ENCODE peak calls at places on chromosome 14, in seven cellular contexts. R, H, C, S, E, J and Z are unnamed samples.
A peak's percentile ranks its signal among the peaks of the same experiment; 100 is the strongest.

GRCh38 chr14:24372701-24373416 is 4.9 kb downstream of the NFATC4 start:
- DNase-seq in C (no peak), H (peak; percentile 88), J (no peak), R (no peak), S (no peak), E (peak; percentile 34), Z (no peak)

GRCh38 chr14:39266589-39266870 is 32.8 kb downstream of the MIA2 start:
- DNase-seq in E (no peak), C (no peak), R (no peak), H (no peak), J (no peak), S (no peak), Z (no peak)

GRCh38 chr14:102063808-102064429 is 22.9 kb downstream of the HSP90AA1 start:
- DNase-seq in H (no peak), S (peak; percentile 25), C (no peak), E (no peak), R (no peak), J (no peak), Z (no peak)

GRCh38 chr14:63474844-63475243 is 68.3 kb downstream of the PPP2R5E start:
- DNase-seq in R (no peak), C (no peak), J (no peak), H (no peak), S (no peak), E (no peak), Z (no peak)

GRCh38 chr14:49512147-49512551 is 74.0 kb downstream of the RPS29 start:
- DNase-seq in E (no peak), J (no peak), R (no peak), H (no peak), S (no peak), C (no peak), Z (no peak)

GRCh38 chr14:50647282-50647681 is 20.8 kb downstream of the SAV1 start:
- DNase-seq in J (no peak), E (no peak), C (no peak), H (no peak), R (peak; percentile 42), S (no peak), Z (peak; percentile 49)

GRCh38 chr14:25882899-25883298 is 714.9 kb downstream of the NOVA1 start:
- DNase-seq in R (no peak), E (no peak), C (no peak), S (no peak), H (no peak), J (no peak), Z (no peak)

GRCh38 chr14:73491977-73492552 is 1.3 kb downstream of the RIOX1 start:
- DNase-seq in H (peak; percentile 74), C (no peak), R (no peak), S (no peak), E (no peak), J (no peak), Z (no peak)

GRCh38 chr14:75234173-75234855 is 44.3 kb upstream of the FOS start:
- DNase-seq in C (no peak), S (no peak), R (no peak), H (peak; percentile 82), J (no peak), E (peak; percentile 41), Z (no peak)

GRCh38 chr14:105117257-105117646 is 51.3 kb downstream of the JAG2 start:
- DNase-seq in R (no peak), S (no peak), J (no peak), E (no peak), H (no peak), C (no peak), Z (no peak)

GRCh38 chr14:103514596-103515421 is 7.8 kb downstream of the CKB start:
- DNase-seq in J (no peak), R (no peak), S (no peak), E (peak; percentile 11), C (no peak), H (peak; percentile 53), Z (no peak)

GRCh38 chr14:68692216-68692615 is 100.7 kb downstream of the ZFP36L1 start:
- DNase-seq in C (no peak), S (no peak), E (peak; percentile 34), H (no peak), J (no peak), R (no peak), Z (no peak)

GRCh38 chr14:69097974-69098373 is 54.9 kb downstream of the DCAF5 start:
- DNase-seq in C (no peak), H (no peak), J (no peak), R (no peak), E (no peak), S (no peak), Z (no peak)

GRCh38 chr14:32085182-32085844 is 8.2 kb downstream of the ARHGAP5 start:
- DNase-seq in J (no peak), E (no peak), H (no peak), R (no peak), C (no peak), S (no peak), Z (no peak)

GRCh38 chr14:69711471-69712216 is 55.3 kb upstream of the SRSF5 start:
- DNase-seq in J (no peak), C (no peak), E (peak; percentile 35), R (no peak), S (no peak), H (peak; percentile 74), Z (no peak)

GRCh38 chr14:99035712-99036593 is 236.0 kb downstream of the BCL11B start:
- DNase-seq in R (no peak), J (no peak), S (no peak), E (peak; percentile 85), C (peak; percentile 73), H (peak; percentile 95), Z (no peak)

DNA sequence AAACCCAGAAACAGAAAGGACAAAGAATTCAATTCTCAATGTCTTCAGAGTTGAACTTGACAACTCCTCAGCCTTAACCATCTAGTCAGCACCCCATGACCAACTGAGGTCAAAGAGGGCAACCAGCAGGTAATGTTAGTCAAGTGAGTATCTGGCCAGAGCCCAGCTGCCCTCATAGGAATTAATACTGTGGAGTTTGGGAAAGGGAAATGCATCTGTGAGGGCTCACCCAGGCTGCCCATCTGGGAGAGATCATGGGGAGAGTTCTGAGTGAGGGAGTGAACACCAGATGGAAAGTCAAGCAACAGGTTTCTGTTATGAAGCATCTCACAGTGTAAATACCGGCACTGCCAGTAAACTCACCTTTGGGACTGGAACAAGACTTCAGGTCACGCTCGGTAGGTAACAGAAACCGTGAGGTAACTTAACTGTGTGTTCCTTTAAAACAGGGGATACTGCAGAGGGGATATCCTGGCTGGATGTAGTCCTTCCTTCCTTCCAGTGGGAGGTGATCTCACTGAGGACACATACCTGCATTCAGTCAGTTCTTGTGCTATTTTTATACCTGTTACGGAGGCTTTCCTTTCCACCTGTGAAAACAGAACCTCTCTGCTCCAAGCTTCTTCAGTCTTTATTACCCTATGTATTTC is 94.4 kb downstream of the DAD1 start:
- DNase-seq in E (no peak), J (no peak), C (no peak), S (no peak), H (no peak), R (no peak), Z (no peak)
- TF ChIP-seq CTCF in E (no peak), J (no peak), C (no peak), S (peak; percentile 37), H (no peak), R (no peak), Z (peak; percentile 8)

DNA sequence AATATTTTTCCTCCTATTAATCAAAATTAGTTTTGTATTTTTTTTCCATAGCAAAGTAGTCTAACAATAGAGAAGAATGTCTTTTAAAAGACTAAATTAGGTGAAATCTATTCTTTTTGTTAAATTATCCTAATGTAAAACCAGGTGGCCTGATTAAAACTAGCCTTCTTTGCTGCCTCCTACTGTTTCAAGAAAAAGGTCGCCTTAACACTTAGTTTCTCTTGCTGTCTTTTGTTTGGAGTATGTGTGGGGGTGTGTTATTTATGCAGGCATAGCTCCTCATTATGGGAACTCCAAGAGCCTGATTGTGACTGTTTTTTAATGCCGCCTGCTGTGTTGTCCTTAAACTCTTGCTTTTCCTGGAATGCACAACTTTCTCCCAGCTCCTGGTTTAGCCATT is 855.3 kb downstream of the DIO2 start:
- DNase-seq in C (no peak), E (no peak), H (no peak), S (no peak), J (no peak), R (no peak), Z (no peak)
- TF ChIP-seq CTCF in C (no peak), E (no peak), H (no peak), S (peak; percentile 1), J (no peak), R (no peak), Z (no peak)

GRCh38 chr14:76672123-76672522 is 89.1 kb upstream of the VASH1 start:
- DNase-seq in C (no peak), H (no peak), E (no peak), J (no peak), R (no peak), S (no peak), Z (no peak)
- TF ChIP-seq CTCF in C (no peak), H (no peak), E (no peak), J (no peak), R (no peak), S (no peak), Z (no peak)

DNA sequence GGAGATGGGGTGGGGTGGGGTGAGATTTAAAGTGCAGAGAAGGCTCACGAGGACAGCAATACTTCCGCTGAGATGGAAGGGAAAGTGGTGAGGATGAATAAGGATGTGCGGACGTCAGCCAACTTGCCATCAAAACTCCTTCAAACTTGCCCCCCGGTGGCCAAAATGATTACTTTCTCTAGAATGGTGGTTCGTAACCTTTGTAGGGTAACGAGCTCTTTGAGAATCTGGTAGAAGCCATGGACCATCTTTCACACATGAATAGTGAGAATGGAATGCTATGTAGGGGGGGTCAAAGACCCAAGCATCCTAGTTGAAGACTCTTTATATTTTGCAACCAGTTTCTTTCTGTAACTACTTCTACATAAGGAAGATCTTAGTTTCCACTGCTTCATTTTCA is 245.9 kb upstream of the DDHD1 start:
- DNase-seq in E (no peak), R (no peak), S (no peak), H (no peak), C (peak; percentile 58), J (no peak), Z (no peak)
- TF ChIP-seq CTCF in E (no peak), R (no peak), S (no peak), H (no peak), C (no peak), J (no peak), Z (no peak)

DNA sequence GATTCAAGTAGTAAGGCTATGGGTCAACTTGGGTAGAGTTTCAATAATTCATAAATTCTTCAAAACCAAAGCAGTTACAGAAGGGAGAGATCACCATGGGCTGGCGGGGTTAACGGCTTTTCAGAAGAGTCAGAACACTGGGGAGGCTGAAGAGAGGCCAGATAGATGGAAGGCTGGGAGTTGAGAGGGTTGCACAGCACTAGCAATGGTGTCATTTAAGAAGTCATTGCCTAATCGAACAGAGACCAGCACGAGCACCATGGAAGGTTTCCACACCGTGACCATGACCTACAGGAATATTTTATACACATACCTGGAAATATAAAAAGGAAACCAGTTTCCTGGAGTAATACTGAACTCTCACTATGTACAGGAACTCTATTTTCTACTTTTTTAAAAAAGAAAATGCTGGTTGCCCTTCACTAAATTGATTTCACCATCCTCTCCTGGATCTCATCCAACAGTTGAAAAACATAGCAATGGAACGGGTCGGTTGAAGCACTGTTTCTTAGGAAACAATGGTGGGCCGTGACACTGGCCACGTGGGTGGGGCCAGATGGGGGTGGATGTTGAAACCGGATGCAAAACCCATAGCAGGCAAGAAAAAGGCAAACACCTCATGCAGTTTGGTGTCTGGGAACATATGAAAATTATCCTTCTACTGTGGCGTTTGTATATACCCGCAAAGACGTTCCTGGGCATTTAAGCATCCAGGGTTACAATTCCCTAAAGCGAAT is 38.0 kb upstream of the RIN3 start:
- DNase-seq in S (no peak), H (peak; percentile 77), J (no peak), C (no peak), E (peak; percentile 69), R (no peak), Z (no peak)
- TF ChIP-seq CTCF in S (no peak), H (no peak), J (no peak), C (no peak), E (no peak), R (no peak), Z (no peak)